ENCODE peak calls at places on chromosomes 3 and 15, in four cellular contexts. M is HL-60; W is A549; O is CD8-positive, alpha-beta T cell. T is an unnamed sample.

GRCh38 chr15:89385596-89386242 is 51.1 kb upstream of the POLG start:
- DNase-seq in M (peak; percentile 81), W (no peak), O (no peak), T (no peak)

GRCh38 chr3:13213911-13214846 is 140.9 kb upstream of the IQSEC1 start:
- DNase-seq in M (no peak), W (no peak), O (no peak), T (no peak)

GRCh38 chr3:185176756-185177359 is 24.0 kb upstream of the C3orf70 start:
- DNase-seq in M (no peak), W (peak; percentile 18), O (no peak), T (peak; percentile 3)

GRCh38 chr15:84715442-84716035 is 400 bp downstream of the SEC11A start:
- DNase-seq in M (no peak), W (peak; percentile 51), O (peak; percentile 39), T (peak; percentile 19)

GRCh38 chr15:75145027-75145841 is 56.4 kb upstream of the C15orf39 start:
- DNase-seq in M (no peak), W (peak; percentile 48), O (no peak), T (no peak)

GRCh38 chr3:62587169-62587568 is 213.8 kb upstream of the FEZF2 start:
- DNase-seq in M (no peak), W (no peak), O (no peak), T (no peak)

GRCh38 chr3:187516446-187516845 is 148.3 kb downstream of the RTP4 start:
- DNase-seq in M (no peak), W (no peak), O (no peak), T (no peak)

GRCh38 chr3:45105855-45106655 is 40.1 kb downstream of the CDCP1 start:
- DNase-seq in M (peak; percentile 51), W (no peak), O (peak; percentile 68), T (peak; percentile 39)

GRCh38 chr3:152524198-152525140 is 255.7 kb downstream of the MBNL1 start:
- DNase-seq in M (no peak), W (no peak), O (peak; percentile 33), T (peak; percentile 30)

GRCh38 chr3:20352547-20353164 is 166.7 kb upstream of the SGO1 start:
- DNase-seq in M (no peak), W (no peak), O (no peak), T (no peak)

DNA sequence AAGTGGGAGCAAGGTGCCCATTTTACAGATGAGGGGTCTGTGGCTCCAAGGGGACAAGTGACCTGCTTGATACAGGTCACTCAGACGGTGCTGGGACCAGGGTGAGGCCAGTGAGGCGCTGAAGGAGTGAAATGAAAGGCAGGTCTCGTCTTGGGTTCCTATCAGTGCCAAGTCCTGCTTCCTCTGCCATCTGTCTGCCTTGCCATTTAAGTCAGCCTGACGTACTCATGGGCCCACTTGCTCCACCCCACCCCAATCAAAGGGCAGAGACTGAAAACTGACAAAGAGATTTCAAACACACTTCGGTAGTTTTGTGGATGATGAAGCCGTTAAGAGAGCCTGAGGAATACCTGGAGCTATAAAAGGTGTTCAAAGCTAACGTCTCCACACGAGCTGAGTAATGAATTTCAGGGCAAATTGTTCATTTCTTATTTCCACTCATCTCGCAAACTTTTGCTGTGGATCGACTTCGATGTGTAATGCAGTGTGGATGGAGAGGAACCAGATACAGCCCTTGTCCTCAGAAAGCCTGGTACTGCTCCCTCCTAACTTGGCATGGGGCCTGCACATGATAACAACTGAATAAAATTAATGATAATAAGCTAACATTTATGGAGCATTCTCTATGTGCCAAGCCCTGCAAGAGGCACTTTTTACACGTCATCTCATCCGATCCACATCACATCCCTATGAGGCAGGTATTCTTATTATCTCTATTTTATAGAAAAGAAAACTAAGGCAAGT is 36.6 kb downstream of the ATP2B2 start:
- DNase-seq in M (no peak), W (no peak), O (no peak), T (no peak)
- H3K27ac ChIP-seq in M (no peak overlapping the region), W (no peak overlapping the region), O (no peak overlapping the region), T (no peak overlapping the region)

DNA sequence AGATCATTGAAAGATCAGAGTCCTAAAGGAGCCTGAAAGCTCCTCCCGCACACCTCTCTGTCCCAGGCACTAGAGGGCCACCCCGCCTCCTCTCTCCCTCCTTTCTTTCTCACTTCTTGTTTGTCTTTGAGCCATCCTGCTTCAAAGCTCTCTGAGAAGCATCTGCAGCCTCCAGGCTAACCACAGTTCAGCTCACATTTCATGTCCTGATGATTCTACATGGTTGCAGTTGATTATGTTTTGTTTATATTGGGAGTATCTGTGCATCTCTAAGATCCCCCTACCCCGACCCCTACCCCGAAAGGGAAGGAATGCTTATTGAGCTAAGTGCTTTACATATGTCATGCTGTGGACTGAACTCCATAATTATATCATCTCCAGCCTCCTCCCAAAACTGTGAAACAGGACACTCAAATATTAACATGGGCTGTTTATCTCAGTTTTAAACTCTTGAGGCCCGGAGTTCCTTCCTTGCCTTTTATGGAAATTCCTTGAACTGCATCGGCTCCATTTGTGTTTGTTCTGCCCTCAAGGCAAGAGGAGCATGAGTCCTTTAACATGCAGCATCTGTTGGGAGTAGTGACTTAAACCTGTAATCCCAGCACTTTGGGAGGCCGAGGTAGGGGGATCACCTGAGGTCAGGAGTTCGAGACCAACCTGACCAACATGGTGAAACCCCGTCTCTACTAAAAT is 30.9 kb downstream of the MGLL start:
- DNase-seq in M (no peak), W (no peak), O (no peak), T (no peak)
- TF ChIP-seq CTCF in M (peak; percentile 35), W (peak; percentile 30), O (no peak), T (no peak)

GRCh38 chr15:53586815-53587214 is 172.6 kb downstream of the WDR72 start:
- DNase-seq in M (no peak), W (no peak), O (no peak), T (no peak)
- H3K27ac ChIP-seq in M (no peak overlapping the region), W (peak overlapping the region; percentile 85), O (no peak overlapping the region), T (no peak overlapping the region)

GRCh38 chr3:53173107-53173506 is 12.1 kb downstream of the PRKCD start:
- DNase-seq in M (no peak), W (no peak), O (no peak), T (no peak)

GRCh38 chr3:53174346-53175250 is 13.6 kb downstream of the PRKCD start:
- DNase-seq in M (no peak), W (no peak), O (no peak), T (no peak)

GRCh38 chr3:53179580-53179979 is 18.6 kb downstream of the PRKCD start:
- DNase-seq in M (no peak), W (no peak), O (no peak), T (no peak)

GRCh38 chr3:53178246-53178645 is 17.2 kb downstream of the PRKCD start:
- DNase-seq in M (no peak), W (no peak), O (no peak), T (no peak)

DNA sequence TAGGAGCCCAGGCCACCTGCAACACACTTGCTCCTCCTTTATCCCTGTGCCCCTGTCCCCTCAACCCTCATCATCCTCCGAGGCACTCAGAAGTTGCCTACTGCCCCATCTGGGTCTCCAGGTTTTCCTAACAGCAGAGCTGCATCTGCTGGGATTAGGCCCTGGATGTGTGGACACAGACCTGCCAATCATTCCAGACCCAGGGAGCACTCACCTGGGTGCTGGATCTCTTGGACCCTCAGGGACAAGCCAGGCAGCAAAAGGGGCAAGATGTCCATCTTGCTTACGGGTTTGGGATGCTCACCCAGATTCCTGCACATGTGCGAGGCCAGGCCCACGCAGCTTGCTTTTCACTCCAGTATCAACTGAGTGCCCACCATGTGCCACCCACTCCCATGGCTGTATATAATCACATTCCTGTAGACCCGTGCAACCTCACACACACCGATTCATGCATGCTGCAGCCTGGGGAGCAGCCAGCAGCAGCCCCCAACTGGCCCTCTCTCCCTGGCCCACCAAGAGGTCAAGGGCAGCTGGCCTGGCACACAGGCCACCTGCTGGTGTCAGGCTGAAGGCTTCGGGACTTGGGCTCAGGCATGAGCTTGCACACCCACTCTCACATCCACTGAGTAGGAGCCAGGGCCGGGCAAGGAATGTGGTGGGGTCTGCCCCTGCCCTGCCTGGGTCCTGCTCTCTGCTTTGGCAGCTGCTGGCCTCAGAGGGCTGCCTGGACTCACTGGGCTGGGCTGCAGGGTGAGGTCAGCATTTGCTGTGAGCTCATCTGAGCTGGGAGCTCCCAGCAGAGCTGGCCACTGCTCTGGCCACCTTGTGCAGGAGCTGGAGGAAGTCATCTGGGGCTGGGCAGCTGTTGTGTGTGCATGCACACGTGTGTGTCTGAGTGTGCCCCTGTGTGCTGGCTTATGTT is 14.9 kb downstream of the PRKCD start:
- DNase-seq in M (no peak), W (no peak), O (no peak), T (no peak)
- TF ChIP-seq CTCF in M (no peak), W (no peak), O (no peak), T (no peak)

GRCh38 chr15:94306700-94307650 is 75.6 kb downstream of the MCTP2 start:
- DNase-seq in M (no peak), W (no peak), O (no peak), T (no peak)
- H3K27ac ChIP-seq in M (peak overlapping the region; percentile 50), W (no peak overlapping the region), O (no peak overlapping the region), T (no peak overlapping the region)

GRCh38 chr3:172291650-172292049 is 156.6 kb downstream of the GHSR start:
- DNase-seq in M (no peak), W (no peak), O (no peak), T (no peak)

GRCh38 chr3:172287811-172288477 is 160.3 kb downstream of the GHSR start:
- DNase-seq in M (no peak), W (no peak), O (no peak), T (no peak)

GRCh38 chr3:172288625-172289024 is 159.6 kb downstream of the GHSR start:
- DNase-seq in M (no peak), W (no peak), O (peak; percentile 21), T (no peak)

GRCh38 chr3:172290457-172290856 is 157.8 kb downstream of the GHSR start:
- DNase-seq in M (no peak), W (no peak), O (no peak), T (no peak)

GRCh38 chr3:172289583-172289982 is 158.7 kb downstream of the GHSR start:
- DNase-seq in M (no peak), W (no peak), O (no peak), T (no peak)
- TF ChIP-seq CTCF in M (no peak), W (no peak), O (no peak), T (no peak)

GRCh38 chr3:183800221-183800863 is 25.0 kb downstream of the MAP6D1 start:
- DNase-seq in M (no peak), W (no peak), O (no peak), T (no peak)

GRCh38 chr3:183807329-183807728 is 18.0 kb downstream of the MAP6D1 start:
- DNase-seq in M (no peak), W (no peak), O (no peak), T (no peak)

GRCh38 chr3:183799471-183799870 is 25.9 kb downstream of the MAP6D1 start:
- DNase-seq in M (no peak), W (no peak), O (no peak), T (no peak)

GRCh38 chr3:183807881-183808280 is 17.5 kb downstream of the MAP6D1 start:
- DNase-seq in M (no peak), W (no peak), O (no peak), T (no peak)

GRCh38 chr3:183802989-183803388 is 22.4 kb downstream of the MAP6D1 start:
- DNase-seq in M (no peak), W (no peak), O (no peak), T (no peak)
- H3K27ac ChIP-seq in M (no peak overlapping the region), W (no peak overlapping the region), O (no peak overlapping the region), T (no peak overlapping the region)

DNA sequence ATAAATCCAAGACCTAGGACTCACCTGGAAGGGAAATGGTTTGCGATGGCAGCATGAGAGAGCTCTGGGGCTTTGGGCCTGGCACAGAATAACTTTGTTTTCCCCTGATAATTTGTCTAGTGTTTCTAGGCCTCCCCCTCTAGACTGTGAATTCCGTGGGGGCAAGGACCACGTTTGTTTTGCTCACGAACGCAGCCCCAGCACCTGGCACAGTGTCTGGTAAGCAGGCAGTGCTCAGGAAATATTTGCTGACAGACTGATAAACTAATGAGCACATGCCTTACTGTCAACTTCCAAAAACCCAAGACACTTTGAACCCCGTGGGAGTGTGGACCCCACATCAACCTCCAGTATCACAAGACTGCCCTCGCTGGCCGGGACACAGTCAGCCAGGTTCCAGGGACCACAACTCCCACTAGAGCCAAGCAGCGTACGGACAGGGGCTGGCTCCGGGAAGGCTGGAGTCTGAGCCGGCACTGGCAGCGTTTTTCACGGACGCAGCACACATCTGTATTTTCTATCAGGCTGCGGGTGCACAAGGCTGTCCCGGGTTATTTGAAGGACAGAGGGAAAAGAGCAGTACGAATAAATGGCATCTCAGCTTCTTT is 146.5 kb downstream of the XXYLT1 start:
- DNase-seq in M (no peak), W (no peak), O (no peak), T (no peak)
- TF ChIP-seq CTCF in M (no peak), W (no peak), O (no peak), T (no peak)